ENCODE peak calls at places on chromosomes 2 and 18, in seven cellular contexts. One of them, this sample, is unnamed.

GRCh38 chr18:37452697-37453385 is 112.8 kb downstream of the CELF4 start:
- DNase-seq in ascending aorta: no peak
- DNase-seq in NK-92 treated with Interleukin-12 subunit alpha and Interleukin-12 subunit beta, amount 100 ng/mL, for 24 hours: no peak
- DNase-seq in neural crest cell: no peak
- DNase-seq in activated T-cell treated with anti-CD3 and anti-CD28 coated beads for 48 hours: no peak
- DNase-seq in islet precursor cell: no peak
- DNase-seq in OCI-LY7: no peak
- DNase-seq in this sample: no peak

GRCh38 chr2:224359569-224359968 is 42.3 kb downstream of the FAM124B start:
- DNase-seq in ascending aorta: no peak
- DNase-seq in NK-92 treated with Interleukin-12 subunit alpha and Interleukin-12 subunit beta, amount 100 ng/mL, for 24 hours: no peak
- DNase-seq in neural crest cell: no peak
- DNase-seq in activated T-cell treated with anti-CD3 and anti-CD28 coated beads for 48 hours: no peak
- DNase-seq in islet precursor cell: peak; percentile 69
- DNase-seq in OCI-LY7: peak; percentile 33
- DNase-seq in this sample: peak; percentile 35

GRCh38 chr18:72155327-72155726 is 388.8 kb downstream of the CBLN2 start:
- DNase-seq in ascending aorta: no peak
- DNase-seq in NK-92 treated with Interleukin-12 subunit alpha and Interleukin-12 subunit beta, amount 100 ng/mL, for 24 hours: no peak
- DNase-seq in neural crest cell: no peak
- DNase-seq in activated T-cell treated with anti-CD3 and anti-CD28 coated beads for 48 hours: no peak
- DNase-seq in islet precursor cell: no peak
- DNase-seq in OCI-LY7: no peak
- DNase-seq in this sample: no peak

GRCh38 chr2:235293060-235293459 is 200.8 kb upstream of the AGAP1 start:
- DNase-seq in ascending aorta: no peak
- DNase-seq in NK-92 treated with Interleukin-12 subunit alpha and Interleukin-12 subunit beta, amount 100 ng/mL, for 24 hours: no peak
- DNase-seq in neural crest cell: no peak
- DNase-seq in activated T-cell treated with anti-CD3 and anti-CD28 coated beads for 48 hours: no peak
- DNase-seq in islet precursor cell: no peak
- DNase-seq in OCI-LY7: no peak
- DNase-seq in this sample: no peak

GRCh38 chr2:16259010-16259409 is 318.7 kb downstream of the MYCN start:
- DNase-seq in ascending aorta: no peak
- DNase-seq in NK-92 treated with Interleukin-12 subunit alpha and Interleukin-12 subunit beta, amount 100 ng/mL, for 24 hours: no peak
- DNase-seq in neural crest cell: no peak
- DNase-seq in activated T-cell treated with anti-CD3 and anti-CD28 coated beads for 48 hours: no peak
- DNase-seq in islet precursor cell: no peak
- DNase-seq in OCI-LY7: no peak
- DNase-seq in this sample: no peak

GRCh38 chr18:23231340-23232021 is 96.2 kb downstream of the CABLES1 start:
- DNase-seq in ascending aorta: peak; percentile 96
- DNase-seq in NK-92 treated with Interleukin-12 subunit alpha and Interleukin-12 subunit beta, amount 100 ng/mL, for 24 hours: no peak
- DNase-seq in neural crest cell: no peak
- DNase-seq in activated T-cell treated with anti-CD3 and anti-CD28 coated beads for 48 hours: peak; percentile 52
- DNase-seq in islet precursor cell: no peak
- DNase-seq in OCI-LY7: peak; percentile 92
- DNase-seq in this sample: peak; percentile 85

GRCh38 chr2:239908308-239908707 is 116.8 kb downstream of the NDUFA10 start:
- DNase-seq in ascending aorta: no peak
- DNase-seq in NK-92 treated with Interleukin-12 subunit alpha and Interleukin-12 subunit beta, amount 100 ng/mL, for 24 hours: no peak
- DNase-seq in neural crest cell: no peak
- DNase-seq in activated T-cell treated with anti-CD3 and anti-CD28 coated beads for 48 hours: no peak
- DNase-seq in islet precursor cell: peak; percentile 19
- DNase-seq in OCI-LY7: no peak
- DNase-seq in this sample: no peak

GRCh38 chr2:46171441-46171953 is 125.7 kb upstream of the EPAS1 start:
- DNase-seq in ascending aorta: no peak
- DNase-seq in NK-92 treated with Interleukin-12 subunit alpha and Interleukin-12 subunit beta, amount 100 ng/mL, for 24 hours: no peak
- DNase-seq in neural crest cell: no peak
- DNase-seq in activated T-cell treated with anti-CD3 and anti-CD28 coated beads for 48 hours: no peak
- DNase-seq in islet precursor cell: no peak
- DNase-seq in OCI-LY7: no peak
- DNase-seq in this sample: no peak

GRCh38 chr2:215359576-215359922 is 47.7 kb downstream of the ATIC start:
- DNase-seq in ascending aorta: no peak
- DNase-seq in NK-92 treated with Interleukin-12 subunit alpha and Interleukin-12 subunit beta, amount 100 ng/mL, for 24 hours: no peak
- DNase-seq in neural crest cell: no peak
- DNase-seq in activated T-cell treated with anti-CD3 and anti-CD28 coated beads for 48 hours: no peak
- DNase-seq in islet precursor cell: no peak
- DNase-seq in OCI-LY7: no peak
- DNase-seq in this sample: no peak

GRCh38 chr2:39942970-39943369 is 163.9 kb upstream of the THUMPD2 start:
- DNase-seq in ascending aorta: no peak
- DNase-seq in NK-92 treated with Interleukin-12 subunit alpha and Interleukin-12 subunit beta, amount 100 ng/mL, for 24 hours: no peak
- DNase-seq in neural crest cell: no peak
- DNase-seq in activated T-cell treated with anti-CD3 and anti-CD28 coated beads for 48 hours: no peak
- DNase-seq in islet precursor cell: no peak
- DNase-seq in OCI-LY7: no peak
- DNase-seq in this sample: no peak

GRCh38 chr2:43050866-43051265 is 175.5 kb downstream of the ZFP36L2 start:
- DNase-seq in ascending aorta: no peak
- DNase-seq in NK-92 treated with Interleukin-12 subunit alpha and Interleukin-12 subunit beta, amount 100 ng/mL, for 24 hours: no peak
- DNase-seq in neural crest cell: no peak
- DNase-seq in activated T-cell treated with anti-CD3 and anti-CD28 coated beads for 48 hours: no peak
- DNase-seq in islet precursor cell: no peak
- DNase-seq in OCI-LY7: no peak
- DNase-seq in this sample: no peak

GRCh38 chr18:44654555-44654954 is 26.1 kb upstream of the SETBP1 start:
- DNase-seq in ascending aorta: no peak
- DNase-seq in NK-92 treated with Interleukin-12 subunit alpha and Interleukin-12 subunit beta, amount 100 ng/mL, for 24 hours: no peak
- DNase-seq in neural crest cell: no peak
- DNase-seq in activated T-cell treated with anti-CD3 and anti-CD28 coated beads for 48 hours: no peak
- DNase-seq in islet precursor cell: peak; percentile 56
- DNase-seq in OCI-LY7: no peak
- DNase-seq in this sample: no peak

GRCh38 chr2:40200516-40200915 is 251.4 kb downstream of the SLC8A1 start:
- DNase-seq in ascending aorta: no peak
- DNase-seq in NK-92 treated with Interleukin-12 subunit alpha and Interleukin-12 subunit beta, amount 100 ng/mL, for 24 hours: no peak
- DNase-seq in neural crest cell: no peak
- DNase-seq in activated T-cell treated with anti-CD3 and anti-CD28 coated beads for 48 hours: no peak
- DNase-seq in islet precursor cell: no peak
- DNase-seq in OCI-LY7: no peak
- DNase-seq in this sample: no peak

GRCh38 chr2:74507926-74508520 is 528 bp upstream of the PCGF1 start:
- DNase-seq in ascending aorta: no peak
- DNase-seq in NK-92 treated with Interleukin-12 subunit alpha and Interleukin-12 subunit beta, amount 100 ng/mL, for 24 hours: no peak
- DNase-seq in neural crest cell: no peak
- DNase-seq in activated T-cell treated with anti-CD3 and anti-CD28 coated beads for 48 hours: no peak
- DNase-seq in islet precursor cell: peak; percentile 84
- DNase-seq in OCI-LY7: no peak
- DNase-seq in this sample: peak; percentile 54

GRCh38 chr2:239169311-239170048 is 231.3 kb downstream of the HDAC4 start:
- DNase-seq in ascending aorta: no peak
- DNase-seq in NK-92 treated with Interleukin-12 subunit alpha and Interleukin-12 subunit beta, amount 100 ng/mL, for 24 hours: no peak
- DNase-seq in neural crest cell: no peak
- DNase-seq in activated T-cell treated with anti-CD3 and anti-CD28 coated beads for 48 hours: no peak
- DNase-seq in islet precursor cell: peak; percentile 42
- DNase-seq in OCI-LY7: no peak
- DNase-seq in this sample: no peak

GRCh38 chr18:28095041-28095440 is 81.9 kb downstream of the CDH2 start:
- DNase-seq in ascending aorta: no peak
- DNase-seq in NK-92 treated with Interleukin-12 subunit alpha and Interleukin-12 subunit beta, amount 100 ng/mL, for 24 hours: no peak
- DNase-seq in neural crest cell: no peak
- DNase-seq in activated T-cell treated with anti-CD3 and anti-CD28 coated beads for 48 hours: no peak
- DNase-seq in islet precursor cell: no peak
- DNase-seq in OCI-LY7: no peak
- DNase-seq in this sample: no peak

GRCh38 chr2:230905448-230906430 is 19.3 kb downstream of the GPR55 start:
- DNase-seq in ascending aorta: peak; percentile 41
- DNase-seq in NK-92 treated with Interleukin-12 subunit alpha and Interleukin-12 subunit beta, amount 100 ng/mL, for 24 hours: no peak
- DNase-seq in neural crest cell: no peak
- DNase-seq in activated T-cell treated with anti-CD3 and anti-CD28 coated beads for 48 hours: peak; percentile 84
- DNase-seq in islet precursor cell: peak; percentile 95
- DNase-seq in OCI-LY7: no peak
- DNase-seq in this sample: no peak

GRCh38 chr2:26577442-26578433 is 63.4 kb downstream of the CIB4 start:
- DNase-seq in ascending aorta: peak; percentile 69
- DNase-seq in NK-92 treated with Interleukin-12 subunit alpha and Interleukin-12 subunit beta, amount 100 ng/mL, for 24 hours: peak; percentile 32
- DNase-seq in neural crest cell: peak; percentile 76
- DNase-seq in activated T-cell treated with anti-CD3 and anti-CD28 coated beads for 48 hours: peak; percentile 58
- DNase-seq in islet precursor cell: peak; percentile 85
- DNase-seq in OCI-LY7: peak; percentile 70
- DNase-seq in this sample: peak; percentile 88

GRCh38 chr2:8453904-8454302 is 228.0 kb upstream of the ID2 start:
- DNase-seq in ascending aorta: peak; percentile 42
- DNase-seq in NK-92 treated with Interleukin-12 subunit alpha and Interleukin-12 subunit beta, amount 100 ng/mL, for 24 hours: no peak
- DNase-seq in neural crest cell: no peak
- DNase-seq in activated T-cell treated with anti-CD3 and anti-CD28 coated beads for 48 hours: no peak
- DNase-seq in islet precursor cell: peak; percentile 54
- DNase-seq in OCI-LY7: no peak
- DNase-seq in this sample: no peak

GRCh38 chr18:36590621-36591580 is 237.9 kb downstream of the TPGS2 start:
- DNase-seq in ascending aorta: no peak
- DNase-seq in NK-92 treated with Interleukin-12 subunit alpha and Interleukin-12 subunit beta, amount 100 ng/mL, for 24 hours: no peak
- DNase-seq in neural crest cell: no peak
- DNase-seq in activated T-cell treated with anti-CD3 and anti-CD28 coated beads for 48 hours: no peak
- DNase-seq in islet precursor cell: no peak
- DNase-seq in OCI-LY7: no peak
- DNase-seq in this sample: no peak

GRCh38 chr2:151506170-151506569 is 96.5 kb downstream of the RIF1 start:
- DNase-seq in ascending aorta: no peak
- DNase-seq in NK-92 treated with Interleukin-12 subunit alpha and Interleukin-12 subunit beta, amount 100 ng/mL, for 24 hours: no peak
- DNase-seq in neural crest cell: no peak
- DNase-seq in activated T-cell treated with anti-CD3 and anti-CD28 coated beads for 48 hours: no peak
- DNase-seq in islet precursor cell: no peak
- DNase-seq in OCI-LY7: no peak
- DNase-seq in this sample: no peak

GRCh38 chr2:101473581-101473910 is 1.4 kb downstream of the RFX8 start:
- DNase-seq in ascending aorta: no peak
- DNase-seq in NK-92 treated with Interleukin-12 subunit alpha and Interleukin-12 subunit beta, amount 100 ng/mL, for 24 hours: no peak
- DNase-seq in neural crest cell: no peak
- DNase-seq in activated T-cell treated with anti-CD3 and anti-CD28 coated beads for 48 hours: no peak
- DNase-seq in islet precursor cell: no peak
- DNase-seq in OCI-LY7: no peak
- DNase-seq in this sample: peak; percentile 31

GRCh38 chr2:55247025-55247424 is 14.5 kb downstream of the RPS27A start:
- DNase-seq in ascending aorta: no peak
- DNase-seq in NK-92 treated with Interleukin-12 subunit alpha and Interleukin-12 subunit beta, amount 100 ng/mL, for 24 hours: no peak
- DNase-seq in neural crest cell: no peak
- DNase-seq in activated T-cell treated with anti-CD3 and anti-CD28 coated beads for 48 hours: no peak
- DNase-seq in islet precursor cell: no peak
- DNase-seq in OCI-LY7: no peak
- DNase-seq in this sample: no peak

GRCh38 chr2:84741182-84741822 is 139.6 kb downstream of the TRABD2A start:
- DNase-seq in ascending aorta: no peak
- DNase-seq in NK-92 treated with Interleukin-12 subunit alpha and Interleukin-12 subunit beta, amount 100 ng/mL, for 24 hours: no peak
- DNase-seq in neural crest cell: no peak
- DNase-seq in activated T-cell treated with anti-CD3 and anti-CD28 coated beads for 48 hours: peak; percentile 23
- DNase-seq in islet precursor cell: peak; percentile 72
- DNase-seq in OCI-LY7: peak; percentile 50
- DNase-seq in this sample: peak; percentile 23

GRCh38 chr18:79625195-79625923 is 54.2 kb upstream of the CTDP1 start:
- DNase-seq in ascending aorta: no peak
- DNase-seq in NK-92 treated with Interleukin-12 subunit alpha and Interleukin-12 subunit beta, amount 100 ng/mL, for 24 hours: no peak
- DNase-seq in neural crest cell: no peak
- DNase-seq in activated T-cell treated with anti-CD3 and anti-CD28 coated beads for 48 hours: no peak
- DNase-seq in islet precursor cell: no peak
- DNase-seq in OCI-LY7: peak; percentile 55
- DNase-seq in this sample: peak; percentile 82

GRCh38 chr18:9082763-9083510 is 19.6 kb upstream of the NDUFV2 start:
- DNase-seq in ascending aorta: no peak
- DNase-seq in NK-92 treated with Interleukin-12 subunit alpha and Interleukin-12 subunit beta, amount 100 ng/mL, for 24 hours: no peak
- DNase-seq in neural crest cell: no peak
- DNase-seq in activated T-cell treated with anti-CD3 and anti-CD28 coated beads for 48 hours: no peak
- DNase-seq in islet precursor cell: no peak
- DNase-seq in OCI-LY7: peak; percentile 38
- DNase-seq in this sample: no peak

GRCh38 chr2:46679761-46680160 is 200.4 kb downstream of the TMEM247 start:
- DNase-seq in ascending aorta: no peak
- DNase-seq in NK-92 treated with Interleukin-12 subunit alpha and Interleukin-12 subunit beta, amount 100 ng/mL, for 24 hours: no peak
- DNase-seq in neural crest cell: no peak
- DNase-seq in activated T-cell treated with anti-CD3 and anti-CD28 coated beads for 48 hours: no peak
- DNase-seq in islet precursor cell: no peak
- DNase-seq in OCI-LY7: no peak
- DNase-seq in this sample: no peak

GRCh38 chr2:31188141-31188540 is 29.2 kb downstream of the CAPN14 start:
- DNase-seq in ascending aorta: peak; percentile 22
- DNase-seq in NK-92 treated with Interleukin-12 subunit alpha and Interleukin-12 subunit beta, amount 100 ng/mL, for 24 hours: no peak
- DNase-seq in neural crest cell: no peak
- DNase-seq in activated T-cell treated with anti-CD3 and anti-CD28 coated beads for 48 hours: no peak
- DNase-seq in islet precursor cell: peak; percentile 15
- DNase-seq in OCI-LY7: no peak
- DNase-seq in this sample: no peak